ENCODE peak calls at places on chromosomes 7 and 10, in four cellular contexts. One of them, this sample, is unnamed.

GRCh38 chr10:99676435-99676834 is 17.1 kb downstream of the ENTPD7 start:
- DNase-seq in pancreas: peak
- DNase-seq in substantia nigra: no peak
- DNase-seq in left lobe of liver: no peak
- DNase-seq in this sample: no peak

GRCh38 chr7:139094030-139094429 is 15.5 kb downstream of the ZC3HAV1 start:
- DNase-seq in pancreas: no peak
- DNase-seq in substantia nigra: no peak
- DNase-seq in left lobe of liver: no peak
- DNase-seq in this sample: no peak

GRCh38 chr10:97180986-97181385 is 4.8 kb downstream of the SLIT1 start:
- DNase-seq in substantia nigra: no peak
- DNase-seq in pancreas: no peak
- DNase-seq in left lobe of liver: no peak
- DNase-seq in this sample: no peak

GRCh38 chr7:53744361-53744760 is 708.9 kb downstream of the POM121L12 start:
- DNase-seq in pancreas: no peak
- DNase-seq in left lobe of liver: no peak
- DNase-seq in substantia nigra: no peak
- DNase-seq in this sample: no peak

GRCh38 chr10:9900765-9901164 is 1116.9 kb upstream of the CELF2 start:
- DNase-seq in substantia nigra: no peak
- DNase-seq in left lobe of liver: no peak
- DNase-seq in pancreas: no peak
- DNase-seq in this sample: no peak

GRCh38 chr10:122725006-122725405 is 25.4 kb upstream of the C10orf120 start:
- DNase-seq in left lobe of liver: no peak
- DNase-seq in substantia nigra: no peak
- DNase-seq in pancreas: no peak
- DNase-seq in this sample: no peak

GRCh38 chr7:79377097-79377496 is 76.4 kb downstream of the MAGI2 start:
- DNase-seq in pancreas: no peak
- DNase-seq in substantia nigra: no peak
- DNase-seq in left lobe of liver: no peak
- DNase-seq in this sample: no peak

GRCh38 chr10:104350146-104350635 is 3.4 kb upstream of the CFAP58 start:
- DNase-seq in left lobe of liver: no peak
- DNase-seq in substantia nigra: no peak
- DNase-seq in pancreas: no peak
- DNase-seq in this sample: no peak

GRCh38 chr10:45457487-45457886 is 83.5 kb downstream of the ALOX5 start:
- DNase-seq in substantia nigra: no peak
- DNase-seq in pancreas: no peak
- DNase-seq in left lobe of liver: no peak
- DNase-seq in this sample: no peak

This sample was measured in right lobe of liver.